ENCODE peak calls at places on chromosomes 4 and X, in four cellular contexts. One of them, this sample, is unnamed. For H3K27me3, the result is how much of the 10 kb centered on the place peaks cover.

GRCh38 chrX:134622056-134622812 is 36.0 kb downstream of the PLAC1 start:
- DNase-seq in esophagus muscularis mucosa: no peak
- DNase-seq in right lobe of liver: no peak
- DNase-seq in astrocyte: peak
- DNase-seq in this sample: no peak

GRCh38 chrX:81261576-81261975 is 59.7 kb downstream of the SH3BGRL start:
- DNase-seq in right lobe of liver: no peak
- DNase-seq in astrocyte: peak
- DNase-seq in esophagus muscularis mucosa: no peak
- DNase-seq in this sample: no peak

GRCh38 chrX:72735561-72735960 is 21.5 kb upstream of the PHKA1 start:
- DNase-seq in astrocyte: peak
- DNase-seq in right lobe of liver: no peak
- DNase-seq in esophagus muscularis mucosa: no peak
- DNase-seq in this sample: no peak

GRCh38 chr4:113760094-113760851 is 1.3 kb downstream of the CAMK2D start:
- DNase-seq in esophagus muscularis mucosa: no peak
- DNase-seq in astrocyte: peak
- DNase-seq in right lobe of liver: peak
- DNase-seq in this sample: peak

GRCh38 chr4:148376151-148376550 is 66.1 kb downstream of the NR3C2 start:
- DNase-seq in astrocyte: peak
- DNase-seq in esophagus muscularis mucosa: no peak
- DNase-seq in right lobe of liver: no peak
- DNase-seq in this sample: no peak

GRCh38 chr4:185782523-185782922 is 29.5 kb downstream of the SORBS2 start:
- DNase-seq in esophagus muscularis mucosa: no peak
- DNase-seq in astrocyte: peak
- DNase-seq in right lobe of liver: no peak
- DNase-seq in this sample: no peak

GRCh38 chr4:77473509-77473908 is 132.1 kb upstream of the CXCL13 start:
- DNase-seq in esophagus muscularis mucosa: no peak
- DNase-seq in right lobe of liver: no peak
- DNase-seq in astrocyte: no peak
- DNase-seq in this sample: no peak

GRCh38 chr4:186345184-186345583 is 79.2 kb downstream of the F11 start:
- DNase-seq in right lobe of liver: no peak
- DNase-seq in esophagus muscularis mucosa: no peak
- DNase-seq in astrocyte: no peak
- DNase-seq in this sample: no peak

GRCh38 chr4:87511500-87511899 is 17.7 kb downstream of the SPARCL1 start:
- DNase-seq in right lobe of liver: no peak
- DNase-seq in esophagus muscularis mucosa: no peak
- DNase-seq in astrocyte: no peak
- DNase-seq in this sample: no peak

GRCh38 chr4:2413821-2414610 is 4.4 kb downstream of the ZFYVE28 start:
- DNase-seq in esophagus muscularis mucosa: no peak
- DNase-seq in right lobe of liver: no peak
- DNase-seq in astrocyte: no peak
- DNase-seq in this sample: no peak

GRCh38 chr4:70192895-70193294 is 2.6 kb upstream of the ODAM start:
- DNase-seq in astrocyte: no peak
- DNase-seq in esophagus muscularis mucosa: no peak
- DNase-seq in right lobe of liver: no peak
- DNase-seq in this sample: no peak

GRCh38 chr4:24690436-24690835 is 104.9 kb upstream of the SOD3 start:
- DNase-seq in esophagus muscularis mucosa: peak
- DNase-seq in right lobe of liver: no peak
- DNase-seq in astrocyte: no peak
- DNase-seq in this sample: no peak

GRCh38 chrX:118240359-118240758 is 105.5 kb upstream of the WDR44 start:
- DNase-seq in esophagus muscularis mucosa: no peak
- DNase-seq in astrocyte: no peak
- DNase-seq in right lobe of liver: no peak
- DNase-seq in this sample: no peak

GRCh38 chr4:11428161-11428700 is 463 bp downstream of the HS3ST1 start:
- DNase-seq in esophagus muscularis mucosa: no peak
- DNase-seq in astrocyte: no peak
- DNase-seq in right lobe of liver: no peak
- DNase-seq in this sample: no peak

GRCh38 chrX:127519323-127519722 is 532.9 kb downstream of the ACTRT1 start:
- DNase-seq in astrocyte: no peak
- DNase-seq in right lobe of liver: no peak
- DNase-seq in esophagus muscularis mucosa: no peak
- DNase-seq in this sample: no peak

GRCh38 chrX:135522132-135522530 is 1.7 kb downstream of the INTS6L start:
- DNase-seq in right lobe of liver: no peak
- DNase-seq in astrocyte: no peak
- DNase-seq in esophagus muscularis mucosa: no peak
- DNase-seq in this sample: no peak

GRCh38 chr4:98447648-98448047 is 186.5 kb downstream of the RAP1GDS1 start:
- DNase-seq in right lobe of liver: no peak
- DNase-seq in esophagus muscularis mucosa: no peak
- DNase-seq in astrocyte: no peak
- DNase-seq in this sample: no peak

GRCh38 chrX:37350034-37350365 is 836 bp downstream of the PRRG1 start:
- DNase-seq in esophagus muscularis mucosa: no peak
- DNase-seq in astrocyte: peak
- DNase-seq in right lobe of liver: peak
- DNase-seq in this sample: no peak

GRCh38 chrX:77434949-77435348 is 12.2 kb upstream of the FGF16 start:
- DNase-seq in esophagus muscularis mucosa: no peak
- DNase-seq in astrocyte: no peak
- DNase-seq in right lobe of liver: no peak
- DNase-seq in this sample: no peak
- H3K27me3 ChIP-seq in esophagus muscularis mucosa: under half
- H3K27me3 ChIP-seq in astrocyte: under half
- H3K27me3 ChIP-seq in right lobe of liver: under half
- H3K27me3 ChIP-seq in this sample: under half

DNA sequence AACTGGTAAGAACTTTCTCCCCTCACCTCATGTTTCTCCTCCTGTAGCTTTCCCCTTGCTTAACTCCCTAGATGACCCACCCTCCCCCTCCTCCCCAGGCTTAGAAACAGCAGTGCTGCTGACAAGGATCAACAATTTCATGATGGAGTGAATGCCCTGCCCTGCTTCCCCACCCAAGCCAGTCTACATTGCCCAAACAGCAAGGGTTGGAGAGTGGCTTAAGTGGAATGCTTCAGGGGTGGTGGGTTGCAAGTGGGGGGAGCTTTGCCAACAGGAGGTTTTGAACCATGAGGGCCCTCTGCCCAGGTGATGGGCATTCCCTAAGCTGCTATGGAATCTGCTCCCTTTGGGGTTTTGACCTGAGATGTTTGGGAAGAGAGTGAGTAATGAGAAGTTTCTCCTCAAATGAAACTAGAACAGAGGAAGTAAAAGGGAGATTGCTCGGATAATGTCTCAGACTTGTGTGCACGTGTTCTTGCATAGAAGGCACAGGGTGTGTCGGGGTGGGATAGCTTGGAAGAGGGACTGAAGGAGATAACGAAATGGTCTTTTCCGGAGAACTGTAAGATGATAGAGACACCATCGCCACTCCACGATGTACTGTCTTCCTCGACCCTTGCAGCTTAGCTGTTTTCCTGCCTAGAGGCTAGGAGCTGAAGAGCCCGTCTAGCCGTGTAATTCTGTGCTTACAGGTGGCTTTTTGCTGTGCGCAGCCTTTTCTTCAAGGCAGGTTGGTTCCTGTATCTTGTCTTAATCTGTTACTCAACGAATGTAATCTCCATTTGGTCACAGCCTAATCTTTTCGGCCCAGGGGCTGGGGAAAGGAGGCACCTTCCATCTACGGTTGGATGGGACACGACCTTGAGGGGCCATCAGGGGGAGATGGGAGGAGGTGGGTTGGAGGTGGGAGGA is 10.1 kb downstream of the GDPD2 start:
- DNase-seq in esophagus muscularis mucosa: no peak
- DNase-seq in astrocyte: no peak
- DNase-seq in right lobe of liver: no peak
- DNase-seq in this sample: no peak
- H3K27me3 ChIP-seq in esophagus muscularis mucosa: under half
- H3K27me3 ChIP-seq in astrocyte: under half
- H3K27me3 ChIP-seq in right lobe of liver: under half
- H3K27me3 ChIP-seq in this sample: under half

GRCh38 chr4:55926610-55927009 is 22.1 kb upstream of the CEP135 start:
- DNase-seq in esophagus muscularis mucosa: no peak
- DNase-seq in right lobe of liver: no peak
- DNase-seq in astrocyte: no peak
- DNase-seq in this sample: no peak
- H3K27me3 ChIP-seq in esophagus muscularis mucosa: under half
- H3K27me3 ChIP-seq in right lobe of liver: under half
- H3K27me3 ChIP-seq in astrocyte: under half
- H3K27me3 ChIP-seq in this sample: under half

GRCh38 chr4:123411976-123412589 is 15.5 kb downstream of the SPRY1 start:
- DNase-seq in right lobe of liver: no peak
- DNase-seq in astrocyte: peak
- DNase-seq in esophagus muscularis mucosa: no peak
- DNase-seq in this sample: no peak

GRCh38 chr4:123412700-123413512 is 16.3 kb downstream of the SPRY1 start:
- DNase-seq in astrocyte: peak
- DNase-seq in esophagus muscularis mucosa: no peak
- DNase-seq in right lobe of liver: no peak
- DNase-seq in this sample: no peak

GRCh38 chr4:123409301-123409700 is 12.7 kb downstream of the SPRY1 start:
- DNase-seq in esophagus muscularis mucosa: no peak
- DNase-seq in right lobe of liver: no peak
- DNase-seq in astrocyte: no peak
- DNase-seq in this sample: no peak

GRCh38 chr4:123408471-123409084 is 12.0 kb downstream of the SPRY1 start:
- DNase-seq in right lobe of liver: no peak
- DNase-seq in astrocyte: no peak
- DNase-seq in esophagus muscularis mucosa: no peak
- DNase-seq in this sample: no peak

DNA sequence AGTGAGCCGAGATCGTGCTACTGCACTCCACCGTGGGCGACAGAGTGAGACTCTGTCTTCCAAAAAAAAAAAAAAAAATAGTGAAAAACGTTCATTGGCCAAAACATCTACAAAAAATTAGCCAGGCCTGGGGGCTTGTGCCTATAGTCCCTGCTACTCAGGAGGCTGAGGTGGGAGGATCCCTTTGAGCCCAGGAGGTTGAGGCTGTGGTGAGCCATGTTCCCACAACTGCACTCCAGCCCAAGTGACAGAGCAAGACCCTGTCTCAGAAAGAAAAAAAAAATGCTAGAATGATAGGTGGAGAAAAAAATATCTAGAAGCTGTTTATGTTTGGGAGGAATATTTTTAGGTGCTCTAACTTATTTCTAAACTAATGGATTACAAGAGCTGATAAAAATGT is 14.9 kb downstream of the SPRY1 start:
- DNase-seq in right lobe of liver: no peak
- DNase-seq in esophagus muscularis mucosa: no peak
- DNase-seq in astrocyte: no peak
- DNase-seq in this sample: no peak
- H3K27me3 ChIP-seq in right lobe of liver: under half
- H3K27me3 ChIP-seq in esophagus muscularis mucosa: under half
- H3K27me3 ChIP-seq in astrocyte: under half
- H3K27me3 ChIP-seq in this sample: under half

DNA sequence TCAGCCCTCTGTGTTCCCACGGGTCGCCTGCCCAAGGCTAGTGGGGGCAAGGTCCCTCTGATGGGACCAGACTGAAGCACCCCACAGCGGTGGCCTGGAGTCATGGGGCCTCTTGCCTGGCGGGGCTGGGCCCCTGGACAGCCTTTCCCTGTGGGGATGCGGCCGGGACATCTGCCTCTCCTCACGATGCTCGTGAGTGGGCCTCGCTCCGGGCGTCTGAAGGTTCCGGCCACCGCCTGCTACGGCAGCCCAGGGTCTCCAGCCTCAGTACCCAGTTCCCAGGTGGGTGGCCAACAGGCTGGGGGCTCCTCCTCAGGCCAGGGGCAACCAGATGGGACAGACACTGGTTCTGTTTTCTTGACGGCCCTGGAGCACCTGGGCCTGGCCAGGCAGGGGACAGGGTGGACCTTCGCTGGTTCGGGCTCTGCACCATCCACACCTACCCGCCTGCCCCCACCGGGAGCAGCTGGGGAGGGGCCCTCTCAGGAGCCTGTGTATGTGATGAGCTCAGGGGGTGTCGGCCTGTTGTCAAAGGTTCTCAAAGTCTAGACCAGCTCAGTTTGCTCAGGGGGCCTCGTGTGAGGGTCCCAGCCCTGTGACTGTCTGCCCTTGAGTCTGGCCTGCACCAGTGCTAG is 32.4 kb downstream of the DOK7 start:
- DNase-seq in astrocyte: no peak
- DNase-seq in right lobe of liver: no peak
- DNase-seq in esophagus muscularis mucosa: no peak
- DNase-seq in this sample: no peak
- H3K27me3 ChIP-seq in astrocyte: under half
- H3K27me3 ChIP-seq in right lobe of liver: under half
- H3K27me3 ChIP-seq in esophagus muscularis mucosa: under half
- H3K27me3 ChIP-seq in this sample: under half

This sample was measured in esophagus squamous epithelium.